ENCODE peak calls at places on chromosomes 6 and 20, in six cellular contexts. C is CD8-positive, alpha-beta T cell; W is psoas muscle; G is ovary; M is fibroblast of lung; J is heart left ventricle. Z is an unnamed sample. For H3K4me1 and H3K9me3, the result is how much of the 10 kb centered on the place peaks cover.

GRCh38 chr6:136528477-136528876 is 21.7 kb downstream of the MAP7 start:
- DNase-seq in C (no peak), W (no peak), G (no peak), M (no peak), J (no peak), Z (no peak)

GRCh38 chr6:33737267-33738026 is 9.3 kb downstream of the IP6K3 start:
- DNase-seq in C (no peak), W (no peak), G (no peak), M (no peak), J (peak), Z (no peak)

GRCh38 chr6:14396392-14396791 is 278.8 kb downstream of the CD83 start:
- DNase-seq in C (no peak), W (no peak), G (no peak), M (no peak), J (no peak), Z (no peak)

GRCh38 chr6:89599727-89600126 is 38.8 kb downstream of the LYRM2 start:
- DNase-seq in C (no peak), W (no peak), G (no peak), M (no peak), J (no peak), Z (no peak)

GRCh38 chr6:141117869-141118268 is 1014.9 kb upstream of the GJE1 start:
- DNase-seq in C (no peak), W (no peak), G (no peak), M (peak), J (no peak), Z (no peak)

GRCh38 chr6:107735906-107736635 is 88.0 kb downstream of the SCML4 start:
- DNase-seq in C (no peak), W (no peak), G (no peak), M (no peak), J (no peak), Z (no peak)

GRCh38 chr6:109059148-109059547 is 35.5 kb downstream of the SESN1 start:
- DNase-seq in C (no peak), W (no peak), G (no peak), M (peak), J (no peak), Z (no peak)

GRCh38 chr6:124190256-124190655 is 386.6 kb downstream of the NKAIN2 start:
- DNase-seq in C (no peak), W (no peak), G (no peak), M (no peak), J (no peak), Z (no peak)

GRCh38 chr6:158049055-158050028 is 67.7 kb downstream of the SYNJ2 start:
- DNase-seq in C (no peak), W (no peak), G (no peak), M (no peak), J (no peak), Z (peak)

GRCh38 chr20:11454966-11455799 is 462.5 kb upstream of the BTBD3 start:
- DNase-seq in C (no peak), W (no peak), G (no peak), M (peak), J (peak), Z (no peak)

GRCh38 chr20:61590236-61590635 is 338.2 kb downstream of the CDH4 start:
- DNase-seq in C (no peak), W (no peak), G (no peak), M (no peak), J (peak), Z (no peak)

GRCh38 chr6:71410164-71410566 is 121.6 kb downstream of the OGFRL1 start:
- DNase-seq in C (no peak), W (no peak), G (no peak), M (no peak), J (no peak), Z (no peak)

GRCh38 chr6:139376054-139376355 is 1.6 kb upstream of the CITED2 start:
- DNase-seq in C (no peak), W (peak), G (no peak), M (no peak), J (no peak), Z (no peak)

GRCh38 chr6:159943101-159943632 is 25.7 kb upstream of the IGF2R start:
- DNase-seq in C (no peak), W (peak), G (no peak), M (peak), J (no peak), Z (no peak)

GRCh38 chr6:90326404-90327057 is 29.9 kb upstream of the BACH2 start:
- DNase-seq in C (no peak), W (no peak), G (no peak), M (no peak), J (no peak), Z (no peak)

GRCh38 chr6:42788671-42789070 is 6.8 kb downstream of the BICRAL start:
- DNase-seq in C (no peak), W (no peak), G (no peak), M (no peak), J (no peak), Z (no peak)

GRCh38 chr6:42784739-42785498 is 3.1 kb downstream of the BICRAL start:
- DNase-seq in C (no peak), W (no peak), G (no peak), M (no peak), J (no peak), Z (no peak)

GRCh38 chr6:42783876-42784738 is 2.3 kb downstream of the BICRAL start:
- DNase-seq in C (no peak), W (no peak), G (no peak), M (peak), J (no peak), Z (no peak)

GRCh38 chr6:42786525-42786985 is 4.7 kb downstream of the BICRAL start:
- DNase-seq in C (no peak), W (no peak), G (no peak), M (no peak), J (no peak), Z (no peak)

GRCh38 chr6:42787018-42787611 is 5.3 kb downstream of the BICRAL start:
- DNase-seq in C (no peak), W (no peak), G (no peak), M (no peak), J (no peak), Z (no peak)
- H3K4me1 ChIP-seq in C (half or more), W (half or more), G (under half), M (under half), J (half or more), Z (under half)

DNA sequence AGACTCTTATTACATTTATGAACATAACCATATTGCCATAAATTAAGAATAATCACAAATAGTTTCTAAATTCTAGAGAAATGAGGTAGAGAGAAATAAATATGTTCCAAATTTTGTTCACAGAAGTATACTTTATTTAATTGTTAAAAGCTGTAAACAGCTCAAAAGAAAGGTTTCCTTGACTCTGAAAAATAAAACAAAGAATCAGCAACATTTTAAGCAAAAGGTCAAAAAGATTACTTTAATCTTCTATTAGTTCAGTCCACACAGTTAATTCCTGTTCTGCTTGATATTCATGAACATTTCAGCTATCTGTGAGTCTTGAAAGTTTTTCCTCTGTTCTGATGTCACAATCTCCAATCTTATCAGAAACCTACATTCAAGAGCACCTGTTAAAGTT is 197.9 kb downstream of the GJA1 start:
- DNase-seq in C (no peak), W (no peak), G (no peak), M (no peak), J (no peak), Z (no peak)
- H3K9me3 ChIP-seq in C (under half), W (under half), G (under half), M (under half), J (under half), Z (under half)

GRCh38 chr20:2651772-2652723 is at the start of gene NOP56:
- DNase-seq in C (peak), W (peak), G (peak), M (peak), J (peak), Z (peak)
- H3K4me3 ChIP-seq in C (peak), W (peak), G (peak), M (peak), J (peak), Z (peak)

GRCh38 chr20:34105978-34106675 is 5.9 kb downstream of the EIF2S2 start:
- DNase-seq in C (no peak), W (no peak), G (no peak), M (no peak), J (no peak), Z (no peak)
- H3K4me1 ChIP-seq in C (under half), W (under half), G (under half), M (under half), J (half or more), Z (under half)

GRCh38 chr20:31322504-31322903 is 14.1 kb upstream of the DEFB116 start:
- DNase-seq in C (no peak), W (no peak), G (no peak), M (no peak), J (no peak), Z (no peak)
- H3K9me3 ChIP-seq in C (under half), W (under half), G (under half), M (under half), J (under half), Z (under half)

DNA sequence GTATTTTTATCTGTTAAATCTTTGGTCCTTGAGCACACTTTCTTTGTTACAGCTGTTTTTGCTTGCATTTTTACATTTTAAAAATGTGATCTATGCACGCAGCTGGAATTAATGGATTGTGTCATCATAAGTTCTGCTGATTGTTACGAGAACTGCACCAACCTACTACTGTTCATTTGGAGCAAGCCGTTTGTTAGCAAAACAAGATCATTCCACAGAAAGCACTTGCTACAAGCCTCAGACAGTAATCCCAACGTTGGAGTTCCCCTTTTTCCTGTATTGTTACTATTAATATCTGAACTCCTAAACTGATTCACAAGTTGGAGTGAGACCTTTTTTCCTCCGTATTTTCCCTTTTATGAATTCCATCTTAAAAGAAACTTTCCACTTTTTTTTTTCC is 3.5 kb downstream of the TENT5A start:
- DNase-seq in C (no peak), W (no peak), G (no peak), M (no peak), J (no peak), Z (no peak)
- H3K4me3 ChIP-seq in C (no peak), W (peak), G (peak), M (peak), J (peak), Z (no peak)

GRCh38 chr6:133977983-133978895 is 25.2 kb downstream of the TBPL1 start:
- DNase-seq in C (no peak), W (no peak), G (no peak), M (peak), J (no peak), Z (peak)
- H3K4me1 ChIP-seq in C (under half), W (under half), G (under half), M (under half), J (under half), Z (under half)

Z was measured in BE2C.